ENCODE peak calls at places on chromosomes 1 and 21, in six cellular contexts. B is stimulated activated CD4-positive, alpha-beta T cell treated with anti-CD3 and anti-CD28 coated beads, Interleukin-1b, Interleukin-23, amount 100 ng/mL, for 4 hours; A is left ventricle myocardium superior; S is iPS-NIHi11; K is lower leg skin; L is foreskin fibroblast. J is an unnamed sample.

GRCh38 chr21:45516071-45516670 is 26.1 kb downstream of the SLC19A1 start:
- DNase-seq in A (peak; percentile 24), L (no peak), S (no peak), K (peak; percentile 73), B (no peak), J (no peak)

GRCh38 chr1:76281306-76281705 is 206.8 kb downstream of the ST6GALNAC3 start:
- DNase-seq in B (no peak), K (no peak), S (no peak), A (no peak), L (no peak), J (no peak)

GRCh38 chr21:46150491-46151121 is 4.8 kb downstream of the FTCD start:
- DNase-seq in K (peak; percentile 76), B (no peak), S (no peak), A (peak; percentile 15), L (peak; percentile 25), J (no peak)

GRCh38 chr1:168709407-168709891 is 19.6 kb downstream of the DPT start:
- DNase-seq in B (no peak), S (no peak), K (no peak), A (no peak), L (peak; percentile 70), J (no peak)

GRCh38 chr1:177824508-177824982 is 145.3 kb downstream of the SEC16B start:
- DNase-seq in A (no peak), B (no peak), S (no peak), K (no peak), L (no peak), J (no peak)

GRCh38 chr21:35016517-35017188 is 32.4 kb downstream of the RUNX1 start:
- DNase-seq in B (no peak), K (no peak), L (no peak), A (no peak), S (no peak), J (no peak)

GRCh38 chr1:43199093-43199726 is 27.1 kb downstream of the CFAP57 start:
- DNase-seq in B (no peak), A (no peak), K (peak; percentile 54), L (no peak), S (no peak), J (no peak)

GRCh38 chr1:236303675-236304074 is 21.9 kb upstream of the ERO1B start:
- DNase-seq in S (no peak), A (no peak), K (peak; percentile 32), B (no peak), L (no peak), J (no peak)

GRCh38 chr1:89198500-89199072 is at the start of gene GBP4:
- DNase-seq in S (no peak), B (peak; percentile 35), L (peak; percentile 18), A (peak; percentile 57), K (no peak), J (no peak)

GRCh38 chr21:45013271-45013841 is 61.0 kb upstream of the ADARB1 start:
- DNase-seq in A (peak; percentile 19), L (no peak), S (no peak), B (no peak), K (no peak), J (no peak)

GRCh38 chr1:156110252-156110651 is 4.3 kb upstream of the LMNA start:
- DNase-seq in K (no peak), A (no peak), S (no peak), B (no peak), L (no peak), J (no peak)

GRCh38 chr1:39845569-39846566 is 37.4 kb downstream of the TRIT1 start:
- DNase-seq in A (peak; percentile 85), K (peak; percentile 93), S (peak; percentile 32), B (peak; percentile 48), L (peak; percentile 65), J (peak; percentile 59)

GRCh38 chr1:35603468-35603867 is 30.4 kb downstream of the TFAP2E start:
- DNase-seq in S (no peak), K (no peak), L (no peak), B (no peak), A (no peak), J (no peak)

GRCh38 chr1:56645663-56646330 is 683 bp downstream of the PRKAA2 start:
- DNase-seq in B (no peak), K (no peak), A (peak; percentile 46), S (peak; percentile 18), L (peak; percentile 51), J (no peak)

GRCh38 chr1:58041621-58042020 is 504.9 kb downstream of the OMA1 start:
- DNase-seq in L (no peak), S (no peak), B (no peak), K (no peak), A (no peak), J (no peak)